ENCODE peak calls at places on chromosomes 13 and 19, in nine cellular contexts. W is RPMI8226; U is H9; Q is stimulated activated CD8-positive, alpha-beta memory T cell treated with anti-CD3 and anti-CD28 coated beads, Interleukin-7, amount 100 ng/mL, for 48 hours; F is GM13976; Z is body of pancreas; H is gastrocnemius medialis; X is RPMI7951; E is activated T-helper 1 cell treated with Interleukin-2 at 50 U/mL for 16 hours. P is an unnamed sample.

GRCh38 chr19:23999821-24000610 is 85.3 kb downstream of the ZNF726 start:
- DNase-seq in H (no peak), E (no peak), W (peak; percentile 58), Q (no peak), F (no peak), Z (no peak), U (no peak), X (peak; percentile 31), P (no peak)

GRCh38 chr13:30849611-30850010 is 56.5 kb upstream of the MEDAG start:
- DNase-seq in X (no peak), Z (no peak), E (no peak), W (no peak), F (no peak), U (no peak), Q (no peak), H (no peak), P (no peak)

GRCh38 chr19:36420961-36421748 is 2.7 kb upstream of the ZFP82 start:
- DNase-seq in E (no peak), Q (no peak), H (no peak), F (no peak), Z (no peak), U (peak; percentile 31), X (peak; percentile 70), W (no peak), P (no peak)

GRCh38 chr13:98399756-98400155 is 177.2 kb downstream of the STK24 start:
- DNase-seq in Q (no peak), W (no peak), Z (no peak), F (no peak), E (no peak), U (no peak), H (no peak), X (no peak), P (no peak)

GRCh38 chr19:41993612-41994483 is at the start of gene ATP1A3:
- DNase-seq in U (peak; percentile 79), Q (peak; percentile 37), W (peak; percentile 63), E (peak; percentile 39), X (peak; percentile 56), F (peak; percentile 89), H (no peak), Z (peak; percentile 28), P (no peak)

GRCh38 chr19:39919976-39920375 is 14.5 kb downstream of the FCGBP start:
- DNase-seq in X (peak; percentile 7), F (no peak), Q (no peak), U (no peak), H (no peak), Z (no peak), E (no peak), W (no peak), P (peak; percentile 26)

GRCh38 chr19:37361994-37362393 is 8.9 kb upstream of the ZNF527 start:
- DNase-seq in X (peak; percentile 9), H (no peak), W (no peak), E (no peak), F (no peak), U (no peak), Z (no peak), Q (no peak), P (no peak)

GRCh38 chr13:110187501-110188161 is 119.3 kb downstream of the COL4A1 start:
- DNase-seq in E (no peak), U (no peak), F (no peak), X (peak; percentile 56), H (no peak), Z (peak; percentile 63), Q (no peak), W (no peak), P (no peak)

GRCh38 chr19:55206664-55207500 is 2.4 kb downstream of the PTPRH start:
- DNase-seq in Z (peak; percentile 87), U (peak; percentile 87), Q (peak; percentile 37), X (peak; percentile 95), H (peak; percentile 17), F (peak; percentile 75), W (peak; percentile 84), E (no peak), P (peak; percentile 72)

GRCh38 chr19:13055213-13056051 is 47.2 kb downstream of the LYL1 start:
- DNase-seq in X (peak; percentile 96), E (no peak), F (no peak), Z (peak; percentile 53), H (peak; percentile 54), W (no peak), U (peak; percentile 67), Q (no peak), P (peak; percentile 95)

GRCh38 chr13:40566811-40567210 is 99.6 kb downstream of the FOXO1 start:
- DNase-seq in W (no peak), X (no peak), H (no peak), U (no peak), Q (no peak), Z (no peak), F (no peak), E (no peak), P (no peak)

GRCh38 chr13:84641491-84641890 is 759.2 kb upstream of the SLITRK1 start:
- DNase-seq in X (no peak), E (no peak), Q (no peak), U (no peak), H (no peak), Z (no peak), W (no peak), F (no peak), P (no peak)

GRCh38 chr13:44317752-44318550 is 55.7 kb upstream of the SERP2 start:
- DNase-seq in Z (no peak), X (peak; percentile 93), U (no peak), E (no peak), W (no peak), Q (no peak), F (no peak), H (no peak), P (peak; percentile 53)

GRCh38 chr19:41860419-41861097 is 503 bp downstream of the RPS19 start:
- DNase-seq in Z (no peak), U (no peak), Q (no peak), F (no peak), E (peak; percentile 20), H (no peak), X (no peak), W (no peak), P (peak; percentile 33)

GRCh38 chr13:101711307-101712025 is 259.0 kb downstream of the ITGBL1 start:
- DNase-seq in H (no peak), X (no peak), Q (no peak), U (no peak), F (no peak), W (no peak), E (no peak), Z (no peak), P (no peak)